ENCODE peak calls at places on chromosomes 2 and 18, in four cellular contexts. E, U, O and F are unnamed samples.

GRCh38 chr18:62245699-62246098 is 58.6 kb downstream of the RELCH start:
- DNase-seq in E (no peak), U (no peak), O (no peak), F (no peak)

GRCh38 chr2:54635554-54636152 is 87.8 kb upstream of the EML6 start:
- DNase-seq in E (no peak), U (no peak), O (no peak), F (no peak)

GRCh38 chr2:152098798-152099654 is at the start of gene CACNB4:
- DNase-seq in E (no peak), U (no peak), O (no peak), F (no peak)

GRCh38 chr18:47964086-47964485 is 33.6 kb upstream of the SMAD2 start:
- DNase-seq in E (no peak), U (no peak), O (no peak), F (no peak)

GRCh38 chr2:88011011-88011410 is 5.3 kb downstream of the RNU2-63P start:
- DNase-seq in E (no peak), U (no peak), O (no peak), F (no peak)

GRCh38 chr18:74930616-74931015 is 278.3 kb downstream of the PTGR3 start:
- DNase-seq in E (no peak), U (no peak), O (no peak), F (no peak)

GRCh38 chr2:233002829-233003657 is 10.0 kb downstream of the NGEF start:
- DNase-seq in E (no peak), U (no peak), O (no peak), F (no peak)

GRCh38 chr2:65129276-65129612 is 662 bp downstream of the RAB1A start:
- DNase-seq in E (no peak), U (no peak), O (no peak), F (no peak)

GRCh38 chr2:177989029-177989885 is 83.3 kb downstream of the PDE11A start:
- DNase-seq in E (no peak), U (no peak), O (no peak), F (no peak)

GRCh38 chr2:132923787-132924186 is 253.8 kb upstream of the LYPD1 start:
- DNase-seq in E (no peak), U (no peak), O (no peak), F (no peak)

GRCh38 chr2:198656869-198657268 is 800.9 kb downstream of the SATB2 start:
- DNase-seq in E (no peak), U (no peak), O (no peak), F (no peak)

GRCh38 chr18:11035814-11036213 is 113.6 kb downstream of the PIEZO2 start:
- DNase-seq in E (no peak), U (no peak), O (no peak), F (no peak)

GRCh38 chr18:73933666-73934065 is 214.0 kb downstream of the FBXO15 start:
- DNase-seq in E (no peak), U (no peak), O (no peak), F (no peak)

GRCh38 chr2:73243884-73244570 is 9.9 kb downstream of the CCT7 start:
- DNase-seq in E (no peak), U (no peak), O (no peak), F (no peak)

GRCh38 chr2:215747244-215747620 is 266.1 kb downstream of the MREG start:
- DNase-seq in E (no peak), U (no peak), O (no peak), F (no peak)

GRCh38 chr2:118417417-118418125 is 329.3 kb downstream of the INSIG2 start:
- DNase-seq in E (no peak), U (no peak), O (no peak), F (no peak)